ENCODE peak calls at places on chromosomes 13 and 19, in nine cellular contexts. U is upper lobe of left lung, D is astrocyte of the hippocampus, W is ascending aorta, V is neural crest cell, E is iris pigment epithelial cell, T is heart left ventricle, S is brain microvascular endothelial cell, K is DND-41. O is an unnamed sample.

GRCh38 chr19:54434862-54435174 is 14.2 kb upstream of the LENG8 start:
- DNase-seq in U (no peak), D (no peak), W (no peak), V (no peak), E (no peak), T (peak), S (no peak), K (no peak), O (no peak)

GRCh38 chr19:42064432-42064831 is 5.6 kb downstream of the GRIK5 start:
- DNase-seq in U (no peak), D (no peak), W (no peak), V (no peak), E (no peak), T (no peak), S (no peak), K (no peak), O (no peak)

GRCh38 chr19:55212447-55212846 is 3.1 kb upstream of the PTPRH start:
- DNase-seq in U (peak), D (no peak), W (no peak), V (peak), E (no peak), T (no peak), S (no peak), K (peak), O (no peak)

GRCh38 chr13:98496239-98496668 is 80.7 kb downstream of the STK24 start:
- DNase-seq in U (no peak), D (no peak), W (no peak), V (no peak), E (no peak), T (no peak), S (no peak), K (no peak), O (peak)

GRCh38 chr13:46232281-46232680 is 20.6 kb downstream of the LRRC63 start:
- DNase-seq in U (no peak), D (peak), W (no peak), V (no peak), E (no peak), T (no peak), S (no peak), K (no peak), O (peak)

GRCh38 chr13:37869756-37870488 is at the start of gene TRPC4:
- DNase-seq in U (peak), D (peak), W (peak), V (peak), E (peak), T (peak), S (peak), K (no peak), O (peak)

GRCh38 chr19:51394045-51394836 is 3.9 kb upstream of the C19orf84 start:
- DNase-seq in U (peak), D (peak), W (peak), V (peak), E (peak), T (peak), S (peak), K (peak), O (peak)

GRCh38 chr19:5058456-5059190 is 89.7 kb downstream of the KDM4B start:
- DNase-seq in U (no peak), D (peak), W (no peak), V (no peak), E (no peak), T (no peak), S (no peak), K (no peak), O (peak)

GRCh38 chr13:70183041-70183440 is 74.8 kb upstream of the KLHL1 start:
- DNase-seq in U (no peak), D (peak), W (no peak), V (no peak), E (peak), T (no peak), S (peak), K (no peak), O (no peak)

GRCh38 chr13:72804301-72804700 is 22.4 kb downstream of the PIBF1 start:
- DNase-seq in U (no peak), D (no peak), W (no peak), V (no peak), E (no peak), T (no peak), S (no peak), K (no peak), O (no peak)

GRCh38 chr13:82356667-82357066 is 1525.6 kb downstream of the SLITRK1 start:
- DNase-seq in U (no peak), D (no peak), W (no peak), V (no peak), E (no peak), T (no peak), S (no peak), K (no peak), O (peak)

GRCh38 chr13:75010941-75011340 is 471.0 kb downstream of the TBC1D4 start:
- DNase-seq in U (no peak), D (no peak), W (no peak), V (no peak), E (no peak), T (no peak), S (no peak), K (no peak), O (no peak)

O was measured in EH.